ENCODE peak calls at places on chromosomes 3 and 15, in ten cellular contexts. O, S, H, K, B, D, Z, J, Y and U are unnamed samples. For H3K36me3, the result is how much of the 10 kb centered on the place peaks cover.

GRCh38 chr15:74302821-74303359 is 64.6 kb downstream of the CYP11A1 start:
- DNase-seq in H (no peak), S (no peak), O (peak), D (peak), Z (peak), B (peak), J (no peak), Y (peak), K (peak), U (no peak)

GRCh38 chr3:22720596-22720995 is 482.5 kb upstream of the UBE2E2 start:
- DNase-seq in J (no peak), Z (no peak), B (no peak), S (no peak), D (no peak), H (no peak), Y (no peak), K (no peak), O (no peak), U (no peak)

GRCh38 chr15:61511089-61511488 is 282.0 kb upstream of the RORA start:
- DNase-seq in D (no peak), H (no peak), S (no peak), Z (no peak), J (no peak), O (no peak), K (no peak), Y (no peak), B (no peak), U (no peak)

GRCh38 chr15:20295238-20295811 is 246.3 kb downstream of the GOLGA6L6 start:
- DNase-seq in K (no peak), S (no peak), Z (no peak), O (no peak), J (no peak), D (no peak), Y (no peak), H (no peak), B (no peak), U (no peak)

GRCh38 chr3:55813268-55814097 is 326.4 kb upstream of the WNT5A start:
- DNase-seq in J (no peak), O (no peak), K (no peak), D (no peak), S (no peak), H (no peak), Y (no peak), Z (no peak), B (no peak), U (no peak)

GRCh38 chr3:61563614-61564404 is 2.4 kb downstream of the PTPRG start:
- DNase-seq in K (no peak), H (no peak), J (no peak), B (no peak), Y (no peak), D (peak), S (no peak), Z (peak), O (no peak), U (no peak)

GRCh38 chr15:39429898-39430357 is 151.0 kb upstream of the THBS1 start:
- DNase-seq in S (no peak), D (peak), Z (no peak), H (no peak), Y (peak), B (no peak), O (peak), K (peak), J (peak), U (no peak)

GRCh38 chr3:101780661-101781060 is 1.6 kb downstream of the NXPE3 start:
- DNase-seq in B (no peak), Y (peak), S (no peak), D (no peak), Z (peak), J (peak), K (no peak), O (no peak), H (no peak), U (no peak)

GRCh38 chr15:34644061-34644460 is 60.6 kb upstream of the GOLGA8B start:
- DNase-seq in H (no peak), B (no peak), S (no peak), Y (peak), O (no peak), J (peak), D (no peak), K (no peak), Z (no peak), U (no peak)

GRCh38 chr15:28886431-28887343 is 913 bp downstream of the APBA2 start:
- DNase-seq in Z (peak), K (no peak), S (no peak), H (no peak), O (no peak), B (no peak), D (peak), J (no peak), Y (no peak), U (no peak)

GRCh38 chr3:114690896-114691295 is 397.1 kb downstream of the TIGIT start:
- DNase-seq in B (no peak), O (no peak), Z (no peak), D (no peak), K (no peak), H (no peak), J (no peak), Y (no peak), S (no peak), U (no peak)

GRCh38 chr3:56795097-56795806 is 6.5 kb downstream of the ARHGEF3 start:
- DNase-seq in J (no peak), S (no peak), O (no peak), Z (no peak), K (no peak), D (no peak), B (no peak), Y (peak), H (no peak), U (no peak)

GRCh38 chr3:106913111-106913698 is 464.0 kb upstream of the CCDC54 start:
- DNase-seq in Z (peak), K (no peak), O (no peak), Y (peak), B (no peak), H (no peak), D (no peak), J (peak), S (no peak), U (no peak)

GRCh38 chr3:12345584-12346494 is 57.0 kb downstream of the PPARG start:
- DNase-seq in S (no peak), Y (peak), O (no peak), D (no peak), J (no peak), H (no peak), B (peak), K (no peak), Z (no peak), U (no peak)

GRCh38 chr15:28107894-28108255 is 8.8 kb upstream of the OCA2 start:
- DNase-seq in S (no peak), K (no peak), Y (no peak), H (no peak), J (no peak), D (no peak), O (no peak), Z (no peak), B (no peak), U (no peak)

GRCh38 chr15:101206173-101206572 is 45.7 kb downstream of the CHSY1 start:
- DNase-seq in Z (no peak), O (no peak), J (peak), D (no peak), B (peak), S (no peak), H (peak), K (no peak), Y (no peak), U (no peak)

GRCh38 chr3:103048371-103048722 is 613.5 kb downstream of the ZPLD1 start:
- DNase-seq in S (no peak), O (no peak), H (no peak), D (no peak), J (peak), Y (no peak), Z (no peak), B (peak), K (no peak), U (no peak)

GRCh38 chr15:78898540-78898939 is 25.9 kb downstream of the MORF4L1 start:
- DNase-seq in Z (no peak), J (no peak), S (no peak), K (no peak), B (no peak), H (no peak), O (no peak), Y (no peak), D (no peak), U (no peak)

GRCh38 chr15:78889000-78889399 is 16.3 kb downstream of the MORF4L1 start:
- DNase-seq in K (no peak), Z (no peak), H (no peak), Y (no peak), O (no peak), D (no peak), J (no peak), B (no peak), S (no peak), U (no peak)

GRCh38 chr15:78895411-78895810 is 22.7 kb downstream of the MORF4L1 start:
- DNase-seq in Z (no peak), Y (no peak), O (no peak), J (no peak), H (no peak), B (no peak), S (no peak), D (no peak), K (no peak), U (no peak)

DNA sequence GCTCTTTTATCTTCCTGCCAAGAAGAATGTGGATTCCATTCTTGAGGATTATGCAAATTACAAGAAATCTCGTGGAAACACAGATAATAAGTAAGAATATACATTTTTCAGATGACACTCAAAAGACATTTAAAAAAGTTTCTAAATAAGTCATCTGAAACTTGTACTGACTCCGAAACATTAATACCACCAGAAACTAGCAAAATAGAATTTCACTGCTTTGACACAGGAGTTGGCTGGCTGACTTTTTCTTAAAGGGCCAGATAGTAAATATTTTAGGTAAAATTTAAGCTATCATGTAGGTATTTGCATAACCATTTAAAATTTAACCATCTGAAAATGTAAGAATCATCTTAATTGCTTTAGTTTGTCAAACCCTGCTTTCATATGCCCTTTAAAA is 20.8 kb downstream of the MORF4L1 start:
- DNase-seq in O (no peak), H (no peak), B (no peak), K (no peak), S (no peak), Z (no peak), D (no peak), Y (no peak), J (no peak), U (no peak)
- H3K36me3 ChIP-seq in O (under half), H (half or more), B (half or more), K (half or more), S (half or more), Z (half or more), D (half or more), Y (half or more), J (under half), U (half or more)

GRCh38 chr15:89363133-89363532 is 28.5 kb upstream of the POLG start:
- DNase-seq in S (no peak), H (no peak), B (no peak), O (no peak), Y (no peak), D (no peak), K (no peak), J (no peak), Z (no peak), U (no peak)
- H3K4me3 ChIP-seq in S (no peak), H (no peak), B (no peak), O (no peak), Y (no peak), D (no peak), K (no peak), J (no peak), Z (no peak), U (no peak)

GRCh38 chr15:48754011-48754410 is 56.9 kb downstream of the CEP152 start:
- DNase-seq in D (no peak), H (no peak), S (no peak), J (peak), Z (no peak), B (no peak), K (no peak), Y (no peak), O (no peak), U (no peak)

GRCh38 chr15:48748535-48748934 is 62.3 kb downstream of the CEP152 start:
- DNase-seq in K (no peak), D (no peak), H (no peak), O (no peak), Z (no peak), Y (peak), S (no peak), B (no peak), J (peak), U (no peak)

DNA sequence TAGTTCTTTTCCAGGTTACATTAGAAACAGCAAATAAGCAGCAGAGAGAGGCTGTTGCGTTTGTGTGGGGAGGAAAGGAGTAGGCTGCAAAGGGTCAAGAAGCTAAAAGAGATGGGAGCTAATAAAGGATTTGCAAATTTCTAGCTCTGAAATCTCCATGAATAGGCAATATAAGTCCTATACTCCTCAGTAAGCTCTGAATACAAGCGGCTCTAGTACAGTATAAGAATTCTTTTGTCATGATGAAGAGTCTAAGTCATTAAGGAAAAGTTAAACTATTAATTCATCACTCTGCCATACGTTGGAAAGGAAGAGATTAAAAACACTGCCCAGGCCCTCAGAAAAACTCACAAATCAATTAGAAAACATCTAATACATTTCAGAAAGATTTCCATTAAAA is 59.3 kb downstream of the CEP152 start:
- DNase-seq in O (no peak), Z (no peak), S (no peak), Y (no peak), B (no peak), J (peak), H (no peak), K (no peak), D (no peak), U (no peak)
- H3K27ac ChIP-seq in O (no peak), Z (no peak), S (no peak), Y (no peak), B (no peak), J (no peak), H (no peak), K (no peak), D (no peak), U (no peak)

GRCh38 chr15:42213481-42213880 is 5.4 kb upstream of the VPS39 start:
- DNase-seq in Y (no peak), H (no peak), O (no peak), K (no peak), D (no peak), J (no peak), S (no peak), B (no peak), Z (no peak), U (no peak)

GRCh38 chr15:42218953-42219596 is 11.0 kb upstream of the VPS39 start:
- DNase-seq in K (no peak), H (no peak), B (no peak), J (no peak), Y (no peak), S (no peak), O (no peak), D (no peak), Z (no peak), U (no peak)

GRCh38 chr15:42214600-42214999 is 6.5 kb upstream of the VPS39 start:
- DNase-seq in J (no peak), D (no peak), S (no peak), Y (no peak), H (no peak), K (no peak), Z (no peak), O (no peak), B (no peak), U (no peak)

GRCh38 chr15:42220216-42220615 is 12.1 kb upstream of the VPS39 start:
- DNase-seq in J (no peak), Y (no peak), O (no peak), H (no peak), B (no peak), K (no peak), Z (no peak), D (no peak), S (no peak), U (no peak)

DNA sequence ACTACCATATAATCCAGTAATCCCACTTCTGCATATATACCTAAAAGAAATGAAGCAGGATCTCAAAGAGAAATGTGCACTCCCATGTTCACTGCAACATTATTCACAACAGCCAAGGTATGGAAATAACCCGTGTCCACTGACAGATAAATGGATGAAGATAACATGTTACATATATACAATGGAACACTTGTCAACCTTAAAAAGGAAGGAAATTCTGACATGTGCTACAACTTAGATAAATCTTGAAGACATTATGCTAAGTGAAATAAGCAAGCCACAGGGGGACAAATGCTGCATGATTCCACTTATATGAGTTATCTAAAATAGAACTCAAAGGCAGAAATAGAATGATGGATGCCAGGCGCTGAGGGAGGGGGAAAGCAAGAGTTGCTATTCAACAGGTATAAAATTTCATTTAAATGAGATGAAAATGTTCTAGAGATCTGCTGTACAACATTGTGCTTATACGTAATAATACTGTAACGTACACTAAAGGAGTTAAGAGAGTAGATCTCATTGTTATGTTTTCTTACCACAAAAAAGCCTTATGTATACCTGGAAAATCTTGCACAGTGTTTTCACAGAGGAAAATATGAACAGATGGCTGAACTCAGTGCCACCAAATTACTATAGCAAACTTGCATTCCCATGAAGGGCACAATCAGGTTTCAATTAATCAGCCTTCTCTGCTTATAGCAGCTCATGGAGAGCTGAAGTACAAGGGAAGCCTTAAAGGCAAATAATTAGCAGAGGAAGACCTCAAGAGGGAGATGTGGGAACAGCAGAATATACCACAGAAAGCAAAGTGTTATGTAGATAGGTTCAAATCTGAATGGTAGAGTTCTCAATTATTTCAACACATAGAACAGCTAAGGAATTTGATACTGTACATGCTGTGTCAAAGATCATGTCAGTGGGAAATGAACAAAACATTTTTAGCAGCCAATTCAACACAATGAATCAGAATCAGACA is 8.0 kb upstream of the VPS39 start:
- DNase-seq in D (peak), Z (no peak), J (no peak), Y (no peak), O (no peak), H (no peak), B (no peak), S (no peak), K (no peak), U (no peak)
- H3K36me3 ChIP-seq in D (under half), Z (under half), J (under half), Y (under half), O (under half), H (under half), B (half or more), S (half or more), K (half or more), U (half or more)

DNA sequence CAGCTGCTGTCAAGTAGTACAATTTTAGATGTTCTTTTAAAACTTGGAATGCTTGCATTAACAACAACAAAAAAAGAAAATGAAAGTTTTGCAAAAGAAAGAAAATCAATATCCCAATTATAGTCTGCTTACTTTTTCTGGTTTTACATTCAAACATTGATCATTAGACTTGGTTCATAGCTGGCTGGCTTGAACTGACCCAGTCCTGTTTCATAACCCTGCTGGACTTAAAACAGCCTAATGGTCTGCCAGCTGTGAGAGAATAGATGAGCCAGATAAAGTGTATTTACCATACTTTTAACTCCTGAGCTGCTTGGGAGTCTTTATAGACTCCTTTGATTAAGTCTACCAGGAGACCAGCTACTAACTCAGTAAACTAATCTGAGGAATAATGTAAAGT is 59.2 kb downstream of the PIAS1 start:
- DNase-seq in H (no peak), B (no peak), Z (no peak), D (no peak), S (no peak), K (no peak), O (peak), Y (no peak), J (peak), U (no peak)
- H3K4me3 ChIP-seq in H (no peak), B (no peak), Z (no peak), D (no peak), S (peak), K (no peak), O (no peak), Y (no peak), J (no peak), U (peak)

GRCh38 chr15:92444631-92445030 is 51.0 kb downstream of the ST8SIA2 start:
- DNase-seq in Y (no peak), D (no peak), S (no peak), J (no peak), K (no peak), H (no peak), O (no peak), Z (no peak), B (no peak), U (no peak)

GRCh38 chr15:92438471-92438870 is 44.8 kb downstream of the ST8SIA2 start:
- DNase-seq in B (no peak), H (no peak), O (no peak), S (no peak), Y (peak), J (no peak), Z (no peak), D (no peak), K (no peak), U (no peak)

GRCh38 chr15:92448370-92448769 is 54.7 kb downstream of the ST8SIA2 start:
- DNase-seq in Z (no peak), B (no peak), O (no peak), H (no peak), Y (no peak), K (no peak), D (no peak), J (no peak), S (no peak), U (no peak)

GRCh38 chr15:92439311-92439710 is 45.6 kb downstream of the ST8SIA2 start:
- DNase-seq in Y (no peak), Z (no peak), J (no peak), S (no peak), K (no peak), H (no peak), B (no peak), O (no peak), D (no peak), U (no peak)

DNA sequence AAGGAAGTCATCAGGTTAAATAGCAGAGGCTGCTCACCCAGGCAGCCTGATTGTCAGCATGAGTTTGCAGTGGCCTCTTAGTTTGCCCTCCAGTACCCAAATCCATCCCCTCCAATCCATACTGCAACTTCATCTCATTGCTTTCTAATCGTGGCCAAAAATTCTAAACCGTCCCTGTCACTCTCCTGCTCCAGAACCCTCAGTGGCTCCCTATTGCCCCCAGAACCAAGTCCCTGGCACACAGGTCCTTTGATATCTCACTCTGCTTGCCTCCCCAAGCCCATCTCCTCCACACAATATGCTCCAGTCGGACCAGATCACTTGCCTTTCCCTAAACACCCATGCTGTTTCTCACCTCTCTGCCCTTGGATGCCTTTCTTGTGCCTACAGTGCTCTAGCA is 49.7 kb downstream of the ST8SIA2 start:
- DNase-seq in H (no peak), B (no peak), S (no peak), J (no peak), Y (no peak), Z (no peak), O (no peak), K (no peak), D (no peak), U (no peak)
- H3K27ac ChIP-seq in H (no peak), B (no peak), S (no peak), J (no peak), Y (no peak), Z (no peak), O (no peak), K (no peak), D (no peak), U (no peak)

GRCh38 chr3:180932819-180933218 is 20.3 kb downstream of the FXR1 start:
- DNase-seq in J (no peak), D (no peak), S (no peak), Z (no peak), Y (no peak), B (no peak), H (no peak), O (no peak), K (no peak), U (no peak)
- H3K36me3 ChIP-seq in J (under half), D (under half), S (under half), Z (under half), Y (under half), B (under half), H (under half), O (under half), K (under half), U (under half)